ENCODE peak calls at places on chromosomes 13 and 19, in eight cellular contexts. N is WTC11, U is posterior cingulate gyrus, T is left colon, H is heart right ventricle, A is thoracic aorta, X is mucosa of descending colon, V is neuronal stem cell. C is an unnamed sample.

GRCh38 chr13:34085199-34085598 is 267.2 kb downstream of the RFC3 start:
- DNase-seq in N (no peak), U (no peak), T (no peak), H (no peak), A (no peak), X (no peak), V (no peak), C (no peak)

GRCh38 chr19:49558591-49558990 is 21.8 kb downstream of the NOSIP start:
- DNase-seq in N (no peak), U (no peak), T (no peak), H (no peak), A (no peak), X (no peak), V (no peak), C (no peak)

GRCh38 chr13:50080158-50080855 is 65.1 kb downstream of the KCNRG start:
- DNase-seq in N (no peak), U (peak; percentile 20), T (no peak), H (no peak), A (no peak), X (peak; percentile 45), V (peak; percentile 11), C (no peak)

GRCh38 chr13:98303858-98304257 is 126.8 kb upstream of the RNF113B start:
- DNase-seq in N (no peak), U (no peak), T (no peak), H (no peak), A (no peak), X (no peak), V (no peak), C (no peak)

GRCh38 chr19:57803594-57804325 is 11.0 kb downstream of the ZNF552 start:
- DNase-seq in N (peak; percentile 69), U (no peak), T (no peak), H (no peak), A (no peak), X (peak; percentile 51), V (peak; percentile 91), C (no peak)

GRCh38 chr13:32650705-32651311 is 64.6 kb downstream of the PDS5B start:
- DNase-seq in N (peak; percentile 53), U (peak; percentile 59), T (peak; percentile 44), H (peak; percentile 53), A (no peak), X (peak; percentile 83), V (peak; percentile 33), C (peak; percentile 30)

GRCh38 chr19:51779703-51780102 is 15.3 kb upstream of the FPR3 start:
- DNase-seq in N (no peak), U (no peak), T (no peak), H (no peak), A (no peak), X (no peak), V (no peak), C (no peak)

GRCh38 chr19:5369962-5370367 is 29.4 kb upstream of the PTPRS start:
- DNase-seq in N (peak; percentile 93), U (peak; percentile 41), T (no peak), H (no peak), A (no peak), X (peak; percentile 65), V (peak; percentile 46), C (no peak)

GRCh38 chr19:2096543-2097329 is at the start of gene IZUMO4:
- DNase-seq in N (peak; percentile 100), U (peak; percentile 100), T (peak; percentile 98), H (peak; percentile 98), A (peak; percentile 95), X (peak; percentile 100), V (peak; percentile 99), C (peak; percentile 98)

GRCh38 chr19:12546068-12546467 is 5.2 kb downstream of the ZNF564 start:
- DNase-seq in N (no peak), U (no peak), T (no peak), H (no peak), A (no peak), X (no peak), V (no peak), C (no peak)

GRCh38 chr13:80336335-80336734 is 4.6 kb downstream of the SPRY2 start:
- DNase-seq in N (no peak), U (no peak), T (no peak), H (no peak), A (no peak), X (no peak), V (no peak), C (no peak)

GRCh38 chr13:76903544-76904162 is 17.4 kb upstream of the KCTD12 start:
- DNase-seq in N (peak; percentile 78), U (peak; percentile 57), T (peak; percentile 36), H (peak; percentile 70), A (no peak), X (peak; percentile 81), V (peak; percentile 64), C (no peak)

GRCh38 chr19:29583196-29584006 is 22.7 kb upstream of the POP4 start:
- DNase-seq in N (no peak), U (no peak), T (no peak), H (no peak), A (no peak), X (no peak), V (no peak), C (no peak)

GRCh38 chr19:3067549-3067948 is 5.3 kb upstream of the TLE5 start:
- DNase-seq in N (no peak), U (no peak), T (no peak), H (no peak), A (no peak), X (no peak), V (no peak), C (no peak)

GRCh38 chr13:98896868-98897144 is 81.1 kb downstream of the DOCK9 start:
- DNase-seq in N (no peak), U (no peak), T (no peak), H (no peak), A (no peak), X (no peak), V (no peak), C (no peak)

GRCh38 chr13:46759861-46760260 is 37.1 kb downstream of the ESD start:
- DNase-seq in N (no peak), U (no peak), T (peak; percentile 51), H (no peak), A (no peak), X (peak; percentile 63), V (no peak), C (no peak)

GRCh38 chr19:15479391-15480345 is at the start of gene PGLYRP2:
- DNase-seq in N (peak; percentile 33), U (no peak), T (no peak), H (no peak), A (no peak), X (no peak), V (no peak), C (no peak)

GRCh38 chr19:2695288-2695866 is 7.1 kb downstream of the GNG7 start:
- DNase-seq in N (no peak), U (peak; percentile 88), T (no peak), H (peak; percentile 66), A (no peak), X (no peak), V (no peak), C (no peak)

GRCh38 chr13:45086484-45086883 is 33.8 kb upstream of the GTF2F2 start:
- DNase-seq in N (no peak), U (no peak), T (no peak), H (no peak), A (no peak), X (no peak), V (no peak), C (no peak)

GRCh38 chr13:33341861-33342452 is 56.4 kb upstream of the STARD13 start:
- DNase-seq in N (no peak), U (no peak), T (no peak), H (no peak), A (no peak), X (no peak), V (no peak), C (no peak)

GRCh38 chr13:43666403-43666802 is 120.4 kb downstream of the ENOX1 start:
- DNase-seq in N (no peak), U (no peak), T (peak; percentile 28), H (no peak), A (no peak), X (peak; percentile 39), V (no peak), C (no peak)

GRCh38 chr13:44796597-44797517 is 192.4 kb downstream of the NUFIP1 start:
- DNase-seq in N (no peak), U (no peak), T (no peak), H (no peak), A (no peak), X (no peak), V (no peak), C (no peak)

GRCh38 chr13:23709521-23709920 is 139.3 kb downstream of the TNFRSF19 start:
- DNase-seq in N (no peak), U (no peak), T (no peak), H (peak; percentile 27), A (no peak), X (no peak), V (no peak), C (no peak)

GRCh38 chr13:110868631-110869165 is 46.2 kb downstream of the ANKRD10 start:
- DNase-seq in N (no peak), U (no peak), T (no peak), H (no peak), A (no peak), X (no peak), V (no peak), C (no peak)

GRCh38 chr13:102724923-102725322 is 30.1 kb upstream of the METTL21C start:
- DNase-seq in N (no peak), U (peak; percentile 40), T (no peak), H (no peak), A (no peak), X (peak; percentile 32), V (no peak), C (no peak)

GRCh38 chr19:45852941-45853340 is 10.0 kb downstream of the SYMPK start:
- DNase-seq in N (no peak), U (no peak), T (no peak), H (no peak), A (no peak), X (no peak), V (no peak), C (no peak)

GRCh38 chr13:48437381-48437780 is 24.5 kb upstream of the LPAR6 start:
- DNase-seq in N (no peak), U (no peak), T (no peak), H (peak; percentile 83), A (no peak), X (peak; percentile 27), V (no peak), C (no peak)

GRCh38 chr13:52411629-52412028 is 5.7 kb upstream of the THSD1 start:
- DNase-seq in N (no peak), U (no peak), T (no peak), H (no peak), A (no peak), X (no peak), V (no peak), C (no peak)

GRCh38 chr13:77928909-77929308 is 10.3 kb upstream of the EDNRB start:
- DNase-seq in N (no peak), U (no peak), T (no peak), H (no peak), A (no peak), X (no peak), V (no peak), C (no peak)

GRCh38 chr19:53549354-53549753 is 11.4 kb downstream of the ZNF331 start:
- DNase-seq in N (no peak), U (no peak), T (no peak), H (no peak), A (no peak), X (no peak), V (no peak), C (no peak)

GRCh38 chr13:113855012-113855921 is 8.6 kb downstream of the GAS6 start:
- DNase-seq in N (no peak), U (no peak), T (peak; percentile 70), H (peak; percentile 63), A (no peak), X (peak; percentile 75), V (no peak), C (no peak)

GRCh38 chr13:95624020-95624419 is 20.5 kb downstream of the DZIP1 start:
- DNase-seq in N (peak; percentile 14), U (peak; percentile 37), T (no peak), H (no peak), A (no peak), X (peak; percentile 32), V (peak; percentile 51), C (no peak)

GRCh38 chr13:102972191-102972590 is 94.0 kb downstream of the SLC10A2 start:
- DNase-seq in N (no peak), U (no peak), T (no peak), H (no peak), A (no peak), X (no peak), V (no peak), C (no peak)

GRCh38 chr19:3687774-3688706 is 12.2 kb downstream of the PIP5K1C start:
- DNase-seq in N (peak; percentile 65), U (no peak), T (no peak), H (no peak), A (no peak), X (peak; percentile 45), V (no peak), C (no peak)

C was measured in DMS 273 treated with DMSO at 0.1 percent for 48 hours.